ENCODE peak calls at places on chromosomes 16 and 17, in four cellular contexts. M, W, Y and B are unnamed samples.

GRCh38 chr17:65137076-65137935 is at the start of gene RGS9:
- DNase-seq in M (peak), W (peak), Y (peak), B (no peak)

GRCh38 chr16:84833542-84834402 is 14.0 kb downstream of the CRISPLD2 start:
- DNase-seq in M (no peak), W (no peak), Y (no peak), B (no peak)

GRCh38 chr17:79814624-79814965 is 17.7 kb upstream of the CBX8 start:
- DNase-seq in M (no peak), W (no peak), Y (peak), B (no peak)

GRCh38 chr16:87457051-87457611 is 35.7 kb downstream of the ZCCHC14 start:
- DNase-seq in M (no peak), W (no peak), Y (no peak), B (peak)

GRCh38 chr16:88306860-88307545 is 75.8 kb upstream of the ZNF469 start:
- DNase-seq in M (no peak), W (no peak), Y (no peak), B (no peak)

GRCh38 chr17:64938925-64939474 is 19.7 kb upstream of the LRRC37A3 start:
- DNase-seq in M (peak), W (peak), Y (peak), B (no peak)

GRCh38 chr16:70691223-70692129 is 5.6 kb upstream of the MTSS2 start:
- DNase-seq in M (no peak), W (no peak), Y (no peak), B (no peak)

GRCh38 chr17:48100591-48101011 is 677 bp downstream of the CBX1 start:
- DNase-seq in M (no peak), W (no peak), Y (peak), B (peak)

GRCh38 chr16:68426355-68426652 is 22.0 kb downstream of the SMPD3 start:
- DNase-seq in M (no peak), W (no peak), Y (no peak), B (no peak)

GRCh38 chr17:27460196-27460725 is 4.0 kb downstream of the KSR1 start:
- DNase-seq in M (no peak), W (no peak), Y (peak), B (no peak)

GRCh38 chr17:29384901-29385300 is 5.3 kb upstream of the TAOK1 start:
- DNase-seq in M (no peak), W (no peak), Y (no peak), B (no peak)

GRCh38 chr17:18184143-18185007 is 747 bp downstream of the ALKBH5 start:
- DNase-seq in M (peak), W (peak), Y (peak), B (no peak)

GRCh38 chr17:31008374-31009035 is 37.7 kb downstream of the RNF135 start:
- DNase-seq in M (peak), W (peak), Y (peak), B (peak)

GRCh38 chr17:2402517-2402916 is 1.7 kb upstream of the MNT start:
- DNase-seq in M (no peak), W (peak), Y (no peak), B (no peak)

DNA sequence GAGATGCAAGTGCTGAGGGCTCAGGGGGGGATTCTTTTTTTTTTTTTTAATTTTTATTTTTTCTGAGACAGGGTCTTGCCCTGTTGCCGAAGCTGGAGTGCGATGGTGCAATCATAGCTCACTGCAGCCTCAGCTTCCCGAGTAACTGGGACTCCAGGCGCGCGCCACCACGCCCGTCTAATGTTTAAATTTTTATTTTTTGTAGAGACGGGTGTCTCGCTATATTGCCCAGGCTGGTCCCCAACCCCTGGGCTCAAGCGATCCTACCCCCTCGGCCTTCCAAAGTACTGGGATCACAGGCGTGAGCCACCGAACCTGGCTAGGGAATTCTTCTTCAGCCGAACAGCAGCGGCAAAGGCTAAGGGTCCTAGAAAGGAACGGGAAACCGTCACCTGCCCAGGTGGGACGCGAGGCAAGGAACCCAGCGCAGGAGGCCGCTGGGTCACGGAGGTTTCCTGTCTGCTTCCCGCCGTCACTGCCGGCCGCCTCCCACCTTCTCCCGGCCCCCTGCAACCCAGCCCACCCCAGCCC is 13.3 kb upstream of the OR1F1 start:
- DNase-seq in M (no peak), W (peak), Y (peak), B (peak)
- TF ChIP-seq CTCF in M (no peak), W (no peak), Y (peak), B (peak)

GRCh38 chr17:81081619-81082176 is 46.7 kb downstream of the BAIAP2 start:
- DNase-seq in M (no peak), W (no peak), Y (no peak), B (no peak)

GRCh38 chr17:81082177-81083073 is 47.5 kb downstream of the BAIAP2 start:
- DNase-seq in M (no peak), W (no peak), Y (no peak), B (no peak)

GRCh38 chr17:81080056-81080455 is 45.1 kb downstream of the BAIAP2 start:
- DNase-seq in M (no peak), W (no peak), Y (no peak), B (no peak)

GRCh38 chr17:81083125-81083765 is 48.3 kb downstream of the BAIAP2 start:
- DNase-seq in M (no peak), W (peak), Y (no peak), B (no peak)

GRCh38 chr17:81081217-81081616 is 46.3 kb downstream of the BAIAP2 start:
- DNase-seq in M (no peak), W (peak), Y (no peak), B (no peak)
- H3K27ac ChIP-seq in M (no peak), W (peak), Y (no peak), B (peak)

GRCh38 chr16:72104905-72105304 is 11.3 kb downstream of the DHX38 start:
- DNase-seq in M (no peak), W (no peak), Y (no peak), B (no peak)

GRCh38 chr16:72094266-72094610 is 591 bp downstream of the DHX38 start:
- DNase-seq in M (no peak), W (no peak), Y (no peak), B (no peak)

GRCh38 chr16:72098936-72099335 is 5.3 kb downstream of the DHX38 start:
- DNase-seq in M (no peak), W (no peak), Y (peak), B (no peak)

GRCh38 chr16:72101195-72101594 is 7.5 kb downstream of the DHX38 start:
- DNase-seq in M (no peak), W (no peak), Y (no peak), B (no peak)

DNA sequence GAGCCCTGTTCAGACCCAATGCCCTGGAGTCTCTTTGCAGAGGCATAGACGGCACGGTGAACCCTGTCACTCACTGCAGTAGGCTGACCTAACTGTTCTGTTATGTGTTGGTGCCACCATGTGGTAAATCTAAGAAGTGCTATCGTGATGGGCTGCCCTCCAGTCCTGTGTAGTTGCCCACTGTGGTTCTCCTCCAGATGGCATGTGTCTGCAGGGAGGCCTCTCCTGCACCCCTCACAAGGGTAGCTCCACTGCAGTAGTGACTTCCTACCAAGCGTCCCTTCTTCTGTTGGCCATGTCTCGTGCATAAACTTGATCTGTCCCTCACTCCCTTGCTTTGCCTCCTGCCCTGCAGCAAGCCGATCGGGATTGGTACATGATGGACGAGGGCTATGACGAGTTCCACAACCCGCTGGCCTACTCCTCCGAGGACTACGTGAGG is 5.8 kb downstream of the DHX38 start:
- DNase-seq in M (peak), W (no peak), Y (peak), B (no peak)
- TF ChIP-seq CTCF in M (peak), W (peak), Y (peak), B (peak)

GRCh38 chr17:57601328-57601727 is 143.8 kb downstream of the CCDC182 start:
- DNase-seq in M (no peak), W (no peak), Y (peak), B (peak)
- H3K27ac ChIP-seq in M (no peak), W (peak), Y (peak), B (no peak)

GRCh38 chr17:40106089-40106759 is 5.8 kb upstream of the NR1D1 start:
- DNase-seq in M (no peak), W (no peak), Y (no peak), B (no peak)

GRCh38 chr17:40103742-40104095 is 3.3 kb upstream of the NR1D1 start:
- DNase-seq in M (no peak), W (no peak), Y (no peak), B (no peak)

GRCh38 chr17:40103082-40103741 is 2.8 kb upstream of the NR1D1 start:
- DNase-seq in M (no peak), W (no peak), Y (peak), B (no peak)

GRCh38 chr17:40106760-40107265 is 6.4 kb upstream of the NR1D1 start:
- DNase-seq in M (no peak), W (no peak), Y (peak), B (no peak)

GRCh38 chr17:40104570-40105471 is 4.4 kb upstream of the NR1D1 start:
- DNase-seq in M (no peak), W (no peak), Y (no peak), B (no peak)
- TF ChIP-seq CTCF in M (no peak), W (no peak), Y (no peak), B (no peak)

GRCh38 chr17:81714412-81715106 is 2.5 kb downstream of the SLC25A10 start:
- DNase-seq in M (no peak), W (no peak), Y (no peak), B (peak)
- H3K27ac ChIP-seq in M (no peak), W (no peak), Y (no peak), B (no peak)

DNA sequence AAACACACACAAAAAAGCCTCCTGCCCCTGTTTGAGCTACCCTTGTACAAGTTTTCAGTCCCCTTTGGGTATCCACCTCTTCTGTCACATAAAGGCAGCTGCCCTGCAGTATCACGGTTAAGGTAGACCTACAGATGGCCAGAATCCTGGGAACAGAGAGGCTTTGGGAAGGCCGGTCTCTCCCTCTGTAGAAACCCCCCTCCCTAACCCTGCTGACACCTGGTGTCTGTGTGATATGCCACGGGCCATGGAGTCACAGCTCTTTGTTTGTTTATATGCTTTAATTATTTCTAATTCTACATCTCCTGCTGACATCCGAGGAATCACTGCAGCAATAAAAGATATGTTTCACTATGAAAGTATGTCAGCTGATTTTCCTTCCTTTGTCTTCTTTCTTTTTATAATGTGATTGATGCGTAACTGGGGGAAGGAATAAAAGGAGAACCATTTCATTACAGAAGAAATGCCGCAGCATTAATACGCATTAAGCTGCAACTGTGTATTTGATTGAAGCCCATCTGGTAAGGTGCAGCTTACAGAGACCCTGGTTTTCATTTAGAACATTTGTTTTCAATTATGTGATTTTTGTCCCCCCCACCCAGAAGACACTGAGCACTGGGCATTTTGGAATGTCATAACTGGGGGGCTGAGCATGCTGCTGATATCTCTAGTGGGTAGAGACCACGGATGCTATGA is 142.1 kb downstream of the SLC39A11 start:
- DNase-seq in M (no peak), W (no peak), Y (no peak), B (no peak)
- TF ChIP-seq CTCF in M (no peak), W (no peak), Y (no peak), B (no peak)

DNA sequence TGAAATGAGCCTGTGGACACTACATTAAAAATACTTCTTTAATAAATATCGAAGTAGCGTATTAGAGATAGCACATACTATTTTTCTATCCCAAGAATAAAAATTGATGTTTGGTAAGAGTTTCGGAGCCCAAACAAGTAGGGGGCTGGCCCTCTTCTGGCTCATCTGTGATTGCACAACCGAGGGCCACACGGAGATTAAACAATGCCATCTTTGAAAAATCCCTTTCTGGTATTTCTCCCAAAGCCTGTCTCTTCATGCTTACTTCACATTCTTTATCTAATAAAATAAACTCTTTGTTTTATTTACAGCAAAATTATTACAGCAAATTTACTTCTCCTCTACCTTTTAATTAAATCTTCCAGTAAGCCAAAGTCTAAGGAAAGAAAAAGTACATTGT is 9.6 kb upstream of the MYH11 start:
- DNase-seq in M (no peak), W (no peak), Y (no peak), B (no peak)
- H3K27ac ChIP-seq in M (no peak), W (no peak), Y (no peak), B (no peak)

GRCh38 chr16:17921357-17921978 is 415.1 kb downstream of the NPIPA8 start:
- DNase-seq in M (peak), W (no peak), Y (peak), B (no peak)
- TF ChIP-seq CTCF in M (peak), W (peak), Y (peak), B (peak)